ENCODE peak calls at places on chromosome 16, in eight cellular contexts. One of them, this sample, is unnamed.

GRCh38 chr16:71895679-71896385 is 501 bp downstream of the IST1 start:
- DNase-seq in nucleus accumbens: peak; percentile 33
- DNase-seq in aorta: peak; percentile 65
- DNase-seq in GM04504: no peak
- DNase-seq in activated naive CD4-positive, alpha-beta T cell treated with anti-CD3 and anti-CD28 coated beads, Interleukin-2, amount 50 U/mL, for 16 hours: no peak
- DNase-seq in NCI-H1417 treated with DMSO at 0.1 percent for 48 hours: no peak
- DNase-seq in activated CD4-positive, CD25-positive, alpha-beta regulatory T cell treated with anti-CD3 and anti-CD28 coated beads, Interleukin-2, amount 50 U/mL, for 16 hours: no peak
- DNase-seq in endothelial cell: peak; percentile 50
- DNase-seq in this sample: peak; percentile 57

GRCh38 chr16:69469807-69470561 is 45.6 kb downstream of the CYB5B start:
- DNase-seq in nucleus accumbens: no peak
- DNase-seq in aorta: no peak
- DNase-seq in GM04504: no peak
- DNase-seq in activated naive CD4-positive, alpha-beta T cell treated with anti-CD3 and anti-CD28 coated beads, Interleukin-2, amount 50 U/mL, for 16 hours: peak; percentile 26
- DNase-seq in NCI-H1417 treated with DMSO at 0.1 percent for 48 hours: no peak
- DNase-seq in activated CD4-positive, CD25-positive, alpha-beta regulatory T cell treated with anti-CD3 and anti-CD28 coated beads, Interleukin-2, amount 50 U/mL, for 16 hours: no peak
- DNase-seq in endothelial cell: no peak
- DNase-seq in this sample: no peak

GRCh38 chr16:48269011-48269410 is 21.7 kb upstream of the ABCC11 start:
- DNase-seq in nucleus accumbens: no peak
- DNase-seq in aorta: no peak
- DNase-seq in GM04504: no peak
- DNase-seq in activated naive CD4-positive, alpha-beta T cell treated with anti-CD3 and anti-CD28 coated beads, Interleukin-2, amount 50 U/mL, for 16 hours: no peak
- DNase-seq in NCI-H1417 treated with DMSO at 0.1 percent for 48 hours: no peak
- DNase-seq in activated CD4-positive, CD25-positive, alpha-beta regulatory T cell treated with anti-CD3 and anti-CD28 coated beads, Interleukin-2, amount 50 U/mL, for 16 hours: no peak
- DNase-seq in endothelial cell: no peak
- DNase-seq in this sample: no peak

GRCh38 chr16:89455692-89456091 is 34.7 kb downstream of the ANKRD11 start:
- DNase-seq in nucleus accumbens: no peak
- DNase-seq in aorta: no peak
- DNase-seq in GM04504: no peak
- DNase-seq in activated naive CD4-positive, alpha-beta T cell treated with anti-CD3 and anti-CD28 coated beads, Interleukin-2, amount 50 U/mL, for 16 hours: no peak
- DNase-seq in NCI-H1417 treated with DMSO at 0.1 percent for 48 hours: no peak
- DNase-seq in activated CD4-positive, CD25-positive, alpha-beta regulatory T cell treated with anti-CD3 and anti-CD28 coated beads, Interleukin-2, amount 50 U/mL, for 16 hours: no peak
- DNase-seq in endothelial cell: no peak
- DNase-seq in this sample: no peak

GRCh38 chr16:10266809-10267208 is 84.6 kb upstream of the GRIN2A start:
- DNase-seq in nucleus accumbens: no peak
- DNase-seq in aorta: no peak
- DNase-seq in GM04504: no peak
- DNase-seq in activated naive CD4-positive, alpha-beta T cell treated with anti-CD3 and anti-CD28 coated beads, Interleukin-2, amount 50 U/mL, for 16 hours: peak; percentile 14
- DNase-seq in NCI-H1417 treated with DMSO at 0.1 percent for 48 hours: no peak
- DNase-seq in activated CD4-positive, CD25-positive, alpha-beta regulatory T cell treated with anti-CD3 and anti-CD28 coated beads, Interleukin-2, amount 50 U/mL, for 16 hours: no peak
- DNase-seq in endothelial cell: no peak
- DNase-seq in this sample: peak; percentile 68

GRCh38 chr16:15573274-15573895 is 69.6 kb downstream of the MARF1 start:
- DNase-seq in nucleus accumbens: no peak
- DNase-seq in aorta: no peak
- DNase-seq in GM04504: no peak
- DNase-seq in activated naive CD4-positive, alpha-beta T cell treated with anti-CD3 and anti-CD28 coated beads, Interleukin-2, amount 50 U/mL, for 16 hours: no peak
- DNase-seq in NCI-H1417 treated with DMSO at 0.1 percent for 48 hours: no peak
- DNase-seq in activated CD4-positive, CD25-positive, alpha-beta regulatory T cell treated with anti-CD3 and anti-CD28 coated beads, Interleukin-2, amount 50 U/mL, for 16 hours: no peak
- DNase-seq in endothelial cell: no peak
- DNase-seq in this sample: no peak

GRCh38 chr16:77273-77806 is 685 bp upstream of the MPG start:
- DNase-seq in nucleus accumbens: no peak
- DNase-seq in aorta: peak; percentile 78
- DNase-seq in GM04504: no peak
- DNase-seq in activated naive CD4-positive, alpha-beta T cell treated with anti-CD3 and anti-CD28 coated beads, Interleukin-2, amount 50 U/mL, for 16 hours: peak; percentile 42
- DNase-seq in NCI-H1417 treated with DMSO at 0.1 percent for 48 hours: no peak
- DNase-seq in activated CD4-positive, CD25-positive, alpha-beta regulatory T cell treated with anti-CD3 and anti-CD28 coated beads, Interleukin-2, amount 50 U/mL, for 16 hours: no peak
- DNase-seq in endothelial cell: peak; percentile 61
- DNase-seq in this sample: peak; percentile 56

GRCh38 chr16:71542377-71542776 is 16.2 kb downstream of the CHST4 start:
- DNase-seq in nucleus accumbens: peak; percentile 1
- DNase-seq in aorta: peak; percentile 61
- DNase-seq in GM04504: no peak
- DNase-seq in activated naive CD4-positive, alpha-beta T cell treated with anti-CD3 and anti-CD28 coated beads, Interleukin-2, amount 50 U/mL, for 16 hours: peak; percentile 51
- DNase-seq in NCI-H1417 treated with DMSO at 0.1 percent for 48 hours: no peak
- DNase-seq in activated CD4-positive, CD25-positive, alpha-beta regulatory T cell treated with anti-CD3 and anti-CD28 coated beads, Interleukin-2, amount 50 U/mL, for 16 hours: peak; percentile 18
- DNase-seq in endothelial cell: peak; percentile 78
- DNase-seq in this sample: peak; percentile 75

GRCh38 chr16:72425571-72426341 is 253.8 kb upstream of the PMFBP1 start:
- DNase-seq in nucleus accumbens: peak; percentile 73
- DNase-seq in aorta: no peak
- DNase-seq in GM04504: no peak
- DNase-seq in activated naive CD4-positive, alpha-beta T cell treated with anti-CD3 and anti-CD28 coated beads, Interleukin-2, amount 50 U/mL, for 16 hours: no peak
- DNase-seq in NCI-H1417 treated with DMSO at 0.1 percent for 48 hours: no peak
- DNase-seq in activated CD4-positive, CD25-positive, alpha-beta regulatory T cell treated with anti-CD3 and anti-CD28 coated beads, Interleukin-2, amount 50 U/mL, for 16 hours: no peak
- DNase-seq in endothelial cell: no peak
- DNase-seq in this sample: no peak

GRCh38 chr16:24776486-24777220 is 47.2 kb downstream of the TNRC6A start:
- DNase-seq in nucleus accumbens: no peak
- DNase-seq in aorta: peak; percentile 55
- DNase-seq in GM04504: no peak
- DNase-seq in activated naive CD4-positive, alpha-beta T cell treated with anti-CD3 and anti-CD28 coated beads, Interleukin-2, amount 50 U/mL, for 16 hours: no peak
- DNase-seq in NCI-H1417 treated with DMSO at 0.1 percent for 48 hours: no peak
- DNase-seq in activated CD4-positive, CD25-positive, alpha-beta regulatory T cell treated with anti-CD3 and anti-CD28 coated beads, Interleukin-2, amount 50 U/mL, for 16 hours: no peak
- DNase-seq in endothelial cell: no peak
- DNase-seq in this sample: no peak

GRCh38 chr16:10988164-10988803 is 43.9 kb downstream of the CLEC16A start:
- DNase-seq in nucleus accumbens: no peak
- DNase-seq in aorta: no peak
- DNase-seq in GM04504: no peak
- DNase-seq in activated naive CD4-positive, alpha-beta T cell treated with anti-CD3 and anti-CD28 coated beads, Interleukin-2, amount 50 U/mL, for 16 hours: peak; percentile 61
- DNase-seq in NCI-H1417 treated with DMSO at 0.1 percent for 48 hours: no peak
- DNase-seq in activated CD4-positive, CD25-positive, alpha-beta regulatory T cell treated with anti-CD3 and anti-CD28 coated beads, Interleukin-2, amount 50 U/mL, for 16 hours: peak; percentile 37
- DNase-seq in endothelial cell: peak; percentile 33
- DNase-seq in this sample: peak; percentile 93

GRCh38 chr16:21224800-21225199 is 8.7 kb upstream of the ANKS4B start:
- DNase-seq in nucleus accumbens: no peak
- DNase-seq in aorta: no peak
- DNase-seq in GM04504: no peak
- DNase-seq in activated naive CD4-positive, alpha-beta T cell treated with anti-CD3 and anti-CD28 coated beads, Interleukin-2, amount 50 U/mL, for 16 hours: no peak
- DNase-seq in NCI-H1417 treated with DMSO at 0.1 percent for 48 hours: no peak
- DNase-seq in activated CD4-positive, CD25-positive, alpha-beta regulatory T cell treated with anti-CD3 and anti-CD28 coated beads, Interleukin-2, amount 50 U/mL, for 16 hours: no peak
- DNase-seq in endothelial cell: no peak
- DNase-seq in this sample: no peak

GRCh38 chr16:68792465-68793324 is 50.6 kb upstream of the TANGO6 start:
- DNase-seq in nucleus accumbens: no peak
- DNase-seq in aorta: no peak
- DNase-seq in GM04504: no peak
- DNase-seq in activated naive CD4-positive, alpha-beta T cell treated with anti-CD3 and anti-CD28 coated beads, Interleukin-2, amount 50 U/mL, for 16 hours: no peak
- DNase-seq in NCI-H1417 treated with DMSO at 0.1 percent for 48 hours: no peak
- DNase-seq in activated CD4-positive, CD25-positive, alpha-beta regulatory T cell treated with anti-CD3 and anti-CD28 coated beads, Interleukin-2, amount 50 U/mL, for 16 hours: no peak
- DNase-seq in endothelial cell: no peak
- DNase-seq in this sample: no peak

GRCh38 chr16:85514601-85515318 is 98.4 kb upstream of the GSE1 start:
- DNase-seq in nucleus accumbens: no peak
- DNase-seq in aorta: peak; percentile 91
- DNase-seq in GM04504: peak; percentile 93
- DNase-seq in activated naive CD4-positive, alpha-beta T cell treated with anti-CD3 and anti-CD28 coated beads, Interleukin-2, amount 50 U/mL, for 16 hours: no peak
- DNase-seq in NCI-H1417 treated with DMSO at 0.1 percent for 48 hours: no peak
- DNase-seq in activated CD4-positive, CD25-positive, alpha-beta regulatory T cell treated with anti-CD3 and anti-CD28 coated beads, Interleukin-2, amount 50 U/mL, for 16 hours: no peak
- DNase-seq in endothelial cell: no peak
- DNase-seq in this sample: no peak

GRCh38 chr16:57802635-57803412 is 533 bp upstream of the KIFC3 start:
- DNase-seq in nucleus accumbens: peak; percentile 57
- DNase-seq in aorta: no peak
- DNase-seq in GM04504: no peak
- DNase-seq in activated naive CD4-positive, alpha-beta T cell treated with anti-CD3 and anti-CD28 coated beads, Interleukin-2, amount 50 U/mL, for 16 hours: no peak
- DNase-seq in NCI-H1417 treated with DMSO at 0.1 percent for 48 hours: no peak
- DNase-seq in activated CD4-positive, CD25-positive, alpha-beta regulatory T cell treated with anti-CD3 and anti-CD28 coated beads, Interleukin-2, amount 50 U/mL, for 16 hours: no peak
- DNase-seq in endothelial cell: no peak
- DNase-seq in this sample: no peak

GRCh38 chr16:24257965-24258364 is 1.8 kb downstream of the CACNG3 start:
- DNase-seq in nucleus accumbens: peak; percentile 8
- DNase-seq in aorta: no peak
- DNase-seq in GM04504: no peak
- DNase-seq in activated naive CD4-positive, alpha-beta T cell treated with anti-CD3 and anti-CD28 coated beads, Interleukin-2, amount 50 U/mL, for 16 hours: no peak
- DNase-seq in NCI-H1417 treated with DMSO at 0.1 percent for 48 hours: no peak
- DNase-seq in activated CD4-positive, CD25-positive, alpha-beta regulatory T cell treated with anti-CD3 and anti-CD28 coated beads, Interleukin-2, amount 50 U/mL, for 16 hours: no peak
- DNase-seq in endothelial cell: no peak
- DNase-seq in this sample: no peak

GRCh38 chr16:78461496-78461938 is 362.1 kb downstream of the WWOX start:
- DNase-seq in nucleus accumbens: no peak
- DNase-seq in aorta: no peak
- DNase-seq in GM04504: no peak
- DNase-seq in activated naive CD4-positive, alpha-beta T cell treated with anti-CD3 and anti-CD28 coated beads, Interleukin-2, amount 50 U/mL, for 16 hours: no peak
- DNase-seq in NCI-H1417 treated with DMSO at 0.1 percent for 48 hours: no peak
- DNase-seq in activated CD4-positive, CD25-positive, alpha-beta regulatory T cell treated with anti-CD3 and anti-CD28 coated beads, Interleukin-2, amount 50 U/mL, for 16 hours: no peak
- DNase-seq in endothelial cell: no peak
- DNase-seq in this sample: no peak

GRCh38 chr16:64751906-64752305 is 370.0 kb downstream of the CDH11 start:
- DNase-seq in nucleus accumbens: no peak
- DNase-seq in aorta: no peak
- DNase-seq in GM04504: peak; percentile 47
- DNase-seq in activated naive CD4-positive, alpha-beta T cell treated with anti-CD3 and anti-CD28 coated beads, Interleukin-2, amount 50 U/mL, for 16 hours: no peak
- DNase-seq in NCI-H1417 treated with DMSO at 0.1 percent for 48 hours: no peak
- DNase-seq in activated CD4-positive, CD25-positive, alpha-beta regulatory T cell treated with anti-CD3 and anti-CD28 coated beads, Interleukin-2, amount 50 U/mL, for 16 hours: no peak
- DNase-seq in endothelial cell: no peak
- DNase-seq in this sample: no peak

GRCh38 chr16:81465375-81465943 is 20.9 kb downstream of the CMIP start:
- DNase-seq in nucleus accumbens: no peak
- DNase-seq in aorta: no peak
- DNase-seq in GM04504: no peak
- DNase-seq in activated naive CD4-positive, alpha-beta T cell treated with anti-CD3 and anti-CD28 coated beads, Interleukin-2, amount 50 U/mL, for 16 hours: no peak
- DNase-seq in NCI-H1417 treated with DMSO at 0.1 percent for 48 hours: no peak
- DNase-seq in activated CD4-positive, CD25-positive, alpha-beta regulatory T cell treated with anti-CD3 and anti-CD28 coated beads, Interleukin-2, amount 50 U/mL, for 16 hours: no peak
- DNase-seq in endothelial cell: no peak
- DNase-seq in this sample: no peak

GRCh38 chr16:84898447-84898846 is 78.7 kb downstream of the CRISPLD2 start:
- DNase-seq in nucleus accumbens: no peak
- DNase-seq in aorta: no peak
- DNase-seq in GM04504: no peak
- DNase-seq in activated naive CD4-positive, alpha-beta T cell treated with anti-CD3 and anti-CD28 coated beads, Interleukin-2, amount 50 U/mL, for 16 hours: no peak
- DNase-seq in NCI-H1417 treated with DMSO at 0.1 percent for 48 hours: no peak
- DNase-seq in activated CD4-positive, CD25-positive, alpha-beta regulatory T cell treated with anti-CD3 and anti-CD28 coated beads, Interleukin-2, amount 50 U/mL, for 16 hours: no peak
- DNase-seq in endothelial cell: no peak
- DNase-seq in this sample: no peak

GRCh38 chr16:85659805-85660511 is 28.8 kb downstream of the GINS2 start:
- DNase-seq in nucleus accumbens: peak; percentile 28
- DNase-seq in aorta: peak; percentile 71
- DNase-seq in GM04504: no peak
- DNase-seq in activated naive CD4-positive, alpha-beta T cell treated with anti-CD3 and anti-CD28 coated beads, Interleukin-2, amount 50 U/mL, for 16 hours: peak; percentile 67
- DNase-seq in NCI-H1417 treated with DMSO at 0.1 percent for 48 hours: no peak
- DNase-seq in activated CD4-positive, CD25-positive, alpha-beta regulatory T cell treated with anti-CD3 and anti-CD28 coated beads, Interleukin-2, amount 50 U/mL, for 16 hours: peak; percentile 33
- DNase-seq in endothelial cell: peak; percentile 94
- DNase-seq in this sample: peak; percentile 75

GRCh38 chr16:17457513-17457912 is 13.2 kb downstream of the XYLT1 start:
- DNase-seq in nucleus accumbens: no peak
- DNase-seq in aorta: no peak
- DNase-seq in GM04504: no peak
- DNase-seq in activated naive CD4-positive, alpha-beta T cell treated with anti-CD3 and anti-CD28 coated beads, Interleukin-2, amount 50 U/mL, for 16 hours: no peak
- DNase-seq in NCI-H1417 treated with DMSO at 0.1 percent for 48 hours: no peak
- DNase-seq in activated CD4-positive, CD25-positive, alpha-beta regulatory T cell treated with anti-CD3 and anti-CD28 coated beads, Interleukin-2, amount 50 U/mL, for 16 hours: no peak
- DNase-seq in endothelial cell: no peak
- DNase-seq in this sample: no peak

GRCh38 chr16:13923703-13924298 is 3.8 kb downstream of the ERCC4 start:
- DNase-seq in nucleus accumbens: no peak
- DNase-seq in aorta: no peak
- DNase-seq in GM04504: no peak
- DNase-seq in activated naive CD4-positive, alpha-beta T cell treated with anti-CD3 and anti-CD28 coated beads, Interleukin-2, amount 50 U/mL, for 16 hours: no peak
- DNase-seq in NCI-H1417 treated with DMSO at 0.1 percent for 48 hours: peak; percentile 22
- DNase-seq in activated CD4-positive, CD25-positive, alpha-beta regulatory T cell treated with anti-CD3 and anti-CD28 coated beads, Interleukin-2, amount 50 U/mL, for 16 hours: no peak
- DNase-seq in endothelial cell: no peak
- DNase-seq in this sample: no peak

GRCh38 chr16:84687715-84688114 is 12.1 kb upstream of the USP10 start:
- DNase-seq in nucleus accumbens: no peak
- DNase-seq in aorta: no peak
- DNase-seq in GM04504: peak; percentile 80
- DNase-seq in activated naive CD4-positive, alpha-beta T cell treated with anti-CD3 and anti-CD28 coated beads, Interleukin-2, amount 50 U/mL, for 16 hours: no peak
- DNase-seq in NCI-H1417 treated with DMSO at 0.1 percent for 48 hours: no peak
- DNase-seq in activated CD4-positive, CD25-positive, alpha-beta regulatory T cell treated with anti-CD3 and anti-CD28 coated beads, Interleukin-2, amount 50 U/mL, for 16 hours: no peak
- DNase-seq in endothelial cell: no peak
- DNase-seq in this sample: no peak

GRCh38 chr16:58070585-58070984 is 45.0 kb downstream of the MMP15 start:
- DNase-seq in nucleus accumbens: no peak
- DNase-seq in aorta: no peak
- DNase-seq in GM04504: no peak
- DNase-seq in activated naive CD4-positive, alpha-beta T cell treated with anti-CD3 and anti-CD28 coated beads, Interleukin-2, amount 50 U/mL, for 16 hours: no peak
- DNase-seq in NCI-H1417 treated with DMSO at 0.1 percent for 48 hours: no peak
- DNase-seq in activated CD4-positive, CD25-positive, alpha-beta regulatory T cell treated with anti-CD3 and anti-CD28 coated beads, Interleukin-2, amount 50 U/mL, for 16 hours: no peak
- DNase-seq in endothelial cell: no peak
- DNase-seq in this sample: no peak

GRCh38 chr16:3999479-3999868 is 116.8 kb downstream of the ADCY9 start:
- DNase-seq in nucleus accumbens: no peak
- DNase-seq in aorta: peak; percentile 81
- DNase-seq in GM04504: peak; percentile 72
- DNase-seq in activated naive CD4-positive, alpha-beta T cell treated with anti-CD3 and anti-CD28 coated beads, Interleukin-2, amount 50 U/mL, for 16 hours: no peak
- DNase-seq in NCI-H1417 treated with DMSO at 0.1 percent for 48 hours: no peak
- DNase-seq in activated CD4-positive, CD25-positive, alpha-beta regulatory T cell treated with anti-CD3 and anti-CD28 coated beads, Interleukin-2, amount 50 U/mL, for 16 hours: no peak
- DNase-seq in endothelial cell: no peak
- DNase-seq in this sample: no peak

GRCh38 chr16:11696266-11697012 is 28.2 kb downstream of the SNN start:
- DNase-seq in nucleus accumbens: no peak
- DNase-seq in aorta: no peak
- DNase-seq in GM04504: no peak
- DNase-seq in activated naive CD4-positive, alpha-beta T cell treated with anti-CD3 and anti-CD28 coated beads, Interleukin-2, amount 50 U/mL, for 16 hours: no peak
- DNase-seq in NCI-H1417 treated with DMSO at 0.1 percent for 48 hours: no peak
- DNase-seq in activated CD4-positive, CD25-positive, alpha-beta regulatory T cell treated with anti-CD3 and anti-CD28 coated beads, Interleukin-2, amount 50 U/mL, for 16 hours: no peak
- DNase-seq in endothelial cell: no peak
- DNase-seq in this sample: peak; percentile 69

GRCh38 chr16:4936991-4937781 is at the start of gene PPL:
- DNase-seq in nucleus accumbens: no peak
- DNase-seq in aorta: no peak
- DNase-seq in GM04504: no peak
- DNase-seq in activated naive CD4-positive, alpha-beta T cell treated with anti-CD3 and anti-CD28 coated beads, Interleukin-2, amount 50 U/mL, for 16 hours: no peak
- DNase-seq in NCI-H1417 treated with DMSO at 0.1 percent for 48 hours: peak; percentile 29
- DNase-seq in activated CD4-positive, CD25-positive, alpha-beta regulatory T cell treated with anti-CD3 and anti-CD28 coated beads, Interleukin-2, amount 50 U/mL, for 16 hours: no peak
- DNase-seq in endothelial cell: peak; percentile 35
- DNase-seq in this sample: peak; percentile 48

GRCh38 chr16:61829631-61830030 is 206.6 kb downstream of the CDH8 start:
- DNase-seq in nucleus accumbens: no peak
- DNase-seq in aorta: no peak
- DNase-seq in GM04504: peak; percentile 11
- DNase-seq in activated naive CD4-positive, alpha-beta T cell treated with anti-CD3 and anti-CD28 coated beads, Interleukin-2, amount 50 U/mL, for 16 hours: no peak
- DNase-seq in NCI-H1417 treated with DMSO at 0.1 percent for 48 hours: no peak
- DNase-seq in activated CD4-positive, CD25-positive, alpha-beta regulatory T cell treated with anti-CD3 and anti-CD28 coated beads, Interleukin-2, amount 50 U/mL, for 16 hours: no peak
- DNase-seq in endothelial cell: no peak
- DNase-seq in this sample: no peak

GRCh38 chr16:56871172-56871593 is 6.2 kb downstream of the SLC12A3 start:
- DNase-seq in nucleus accumbens: no peak
- DNase-seq in aorta: peak; percentile 65
- DNase-seq in GM04504: peak; percentile 67
- DNase-seq in activated naive CD4-positive, alpha-beta T cell treated with anti-CD3 and anti-CD28 coated beads, Interleukin-2, amount 50 U/mL, for 16 hours: no peak
- DNase-seq in NCI-H1417 treated with DMSO at 0.1 percent for 48 hours: no peak
- DNase-seq in activated CD4-positive, CD25-positive, alpha-beta regulatory T cell treated with anti-CD3 and anti-CD28 coated beads, Interleukin-2, amount 50 U/mL, for 16 hours: no peak
- DNase-seq in endothelial cell: no peak
- DNase-seq in this sample: no peak

GRCh38 chr16:81693047-81693446 is 86.0 kb upstream of the PLCG2 start:
- DNase-seq in nucleus accumbens: no peak
- DNase-seq in aorta: no peak
- DNase-seq in GM04504: no peak
- DNase-seq in activated naive CD4-positive, alpha-beta T cell treated with anti-CD3 and anti-CD28 coated beads, Interleukin-2, amount 50 U/mL, for 16 hours: no peak
- DNase-seq in NCI-H1417 treated with DMSO at 0.1 percent for 48 hours: no peak
- DNase-seq in activated CD4-positive, CD25-positive, alpha-beta regulatory T cell treated with anti-CD3 and anti-CD28 coated beads, Interleukin-2, amount 50 U/mL, for 16 hours: no peak
- DNase-seq in endothelial cell: no peak
- DNase-seq in this sample: no peak

GRCh38 chr16:89120921-89121351 is 27.3 kb downstream of the ACSF3 start:
- DNase-seq in nucleus accumbens: no peak
- DNase-seq in aorta: peak; percentile 39
- DNase-seq in GM04504: no peak
- DNase-seq in activated naive CD4-positive, alpha-beta T cell treated with anti-CD3 and anti-CD28 coated beads, Interleukin-2, amount 50 U/mL, for 16 hours: peak; percentile 7
- DNase-seq in NCI-H1417 treated with DMSO at 0.1 percent for 48 hours: no peak
- DNase-seq in activated CD4-positive, CD25-positive, alpha-beta regulatory T cell treated with anti-CD3 and anti-CD28 coated beads, Interleukin-2, amount 50 U/mL, for 16 hours: no peak
- DNase-seq in endothelial cell: no peak
- DNase-seq in this sample: no peak

GRCh38 chr16:77190190-77190477 is 856 bp upstream of the MON1B start:
- DNase-seq in nucleus accumbens: no peak
- DNase-seq in aorta: no peak
- DNase-seq in GM04504: no peak
- DNase-seq in activated naive CD4-positive, alpha-beta T cell treated with anti-CD3 and anti-CD28 coated beads, Interleukin-2, amount 50 U/mL, for 16 hours: no peak
- DNase-seq in NCI-H1417 treated with DMSO at 0.1 percent for 48 hours: no peak
- DNase-seq in activated CD4-positive, CD25-positive, alpha-beta regulatory T cell treated with anti-CD3 and anti-CD28 coated beads, Interleukin-2, amount 50 U/mL, for 16 hours: no peak
- DNase-seq in endothelial cell: no peak
- DNase-seq in this sample: no peak

GRCh38 chr16:89326721-89327120 is 109.2 kb downstream of the ZNF778 start:
- DNase-seq in nucleus accumbens: no peak
- DNase-seq in aorta: peak; percentile 36
- DNase-seq in GM04504: no peak
- DNase-seq in activated naive CD4-positive, alpha-beta T cell treated with anti-CD3 and anti-CD28 coated beads, Interleukin-2, amount 50 U/mL, for 16 hours: no peak
- DNase-seq in NCI-H1417 treated with DMSO at 0.1 percent for 48 hours: no peak
- DNase-seq in activated CD4-positive, CD25-positive, alpha-beta regulatory T cell treated with anti-CD3 and anti-CD28 coated beads, Interleukin-2, amount 50 U/mL, for 16 hours: no peak
- DNase-seq in endothelial cell: no peak
- DNase-seq in this sample: no peak